ENCODE peak calls at places on chromosomes 1 and 21, in six cellular contexts. G is K562, P is HepG2, B is GM12891, J is H1, I is GM12878. A is an unnamed sample.

GRCh38 chr1:201633297-201633696 is 94.4 kb downstream of the NAV1 start:
- DNase-seq in G (no peak), P (no peak), B (no peak), J (no peak), I (no peak), A (no peak)

GRCh38 chr21:22536511-22536910 is 1538.3 kb downstream of the NCAM2 start:
- DNase-seq in G (peak), P (no peak), B (no peak), J (no peak), I (no peak), A (no peak)

GRCh38 chr1:31769720-31770390 is 5.7 kb upstream of the ADGRB2 start:
- DNase-seq in G (peak), P (no peak), B (no peak), J (no peak), I (no peak), A (no peak)

GRCh38 chr21:17343055-17343454 is 169.8 kb upstream of the CXADR start:
- DNase-seq in G (peak), P (peak), B (no peak), J (no peak), I (no peak), A (no peak)

GRCh38 chr1:29145739-29146437 is 22.2 kb upstream of the TMEM200B start:
- DNase-seq in G (no peak), P (peak), B (no peak), J (no peak), I (no peak), A (no peak)

GRCh38 chr1:20400341-20401177 is 85.5 kb downstream of the CAMK2N1 start:
- DNase-seq in G (no peak), P (no peak), B (no peak), J (no peak), I (no peak), A (no peak)

GRCh38 chr1:17060129-17060868 is 6.5 kb upstream of the SDHB start:
- DNase-seq in G (no peak), P (no peak), B (no peak), J (no peak), I (no peak), A (no peak)

GRCh38 chr1:8643542-8644536 is 173.6 kb downstream of the RERE start:
- DNase-seq in G (no peak), P (peak), B (no peak), J (no peak), I (peak), A (no peak)

GRCh38 chr1:15610167-15610566 is 7.1 kb upstream of the DDI2 start:
- DNase-seq in G (no peak), P (peak), B (no peak), J (no peak), I (no peak), A (no peak)

GRCh38 chr1:238257018-238257417 is 366.3 kb upstream of the ZP4 start:
- DNase-seq in G (no peak), P (no peak), B (no peak), J (no peak), I (no peak), A (no peak)

GRCh38 chr1:240597153-240597745 is 14.7 kb downstream of the GREM2 start:
- DNase-seq in G (no peak), P (no peak), B (no peak), J (no peak), I (no peak), A (no peak)

GRCh38 chr1:238485906-238486219 is 595.1 kb upstream of the ZP4 start:
- DNase-seq in G (no peak), P (no peak), B (no peak), J (no peak), I (no peak), A (no peak)

GRCh38 chr1:53541761-53542550 is 82.8 kb downstream of the DMRTB1 start:
- DNase-seq in G (peak), P (no peak), B (no peak), J (no peak), I (no peak), A (no peak)

GRCh38 chr1:157944666-157945280 is 48.7 kb upstream of the KIRREL1 start:
- DNase-seq in G (no peak), P (no peak), B (no peak), J (no peak), I (no peak), A (no peak)

GRCh38 chr1:9730096-9730901 is 78.8 kb downstream of the PIK3CD start:
- DNase-seq in G (no peak), P (no peak), B (no peak), J (no peak), I (no peak), A (no peak)

GRCh38 chr1:197327776-197328364 is 59.8 kb downstream of the CRB1 start:
- DNase-seq in G (no peak), P (no peak), B (no peak), J (no peak), I (no peak), A (no peak)

GRCh38 chr1:70496181-70496580 is 85.1 kb downstream of the CTH start:
- DNase-seq in G (no peak), P (no peak), B (no peak), J (no peak), I (no peak), A (no peak)

GRCh38 chr1:84141177-84142003 is 2.7 kb upstream of the PRKACB start:
- DNase-seq in G (no peak), P (no peak), B (no peak), J (no peak), I (no peak), A (no peak)

GRCh38 chr1:94903318-94904009 is 23.4 kb downstream of the CNN3 start:
- DNase-seq in G (no peak), P (no peak), B (no peak), J (no peak), I (no peak), A (no peak)

GRCh38 chr1:160375788-160376524 is 9.1 kb downstream of the NHLH1 start:
- DNase-seq in G (peak), P (peak), B (no peak), J (no peak), I (no peak), A (no peak)

GRCh38 chr1:160374701-160375443 is 8.0 kb downstream of the NHLH1 start:
- DNase-seq in G (no peak), P (no peak), B (no peak), J (no peak), I (no peak), A (no peak)

GRCh38 chr1:160374291-160374690 is 7.4 kb downstream of the NHLH1 start:
- DNase-seq in G (no peak), P (no peak), B (no peak), J (no peak), I (no peak), A (no peak)

GRCh38 chr1:160371691-160372208 is 4.9 kb downstream of the NHLH1 start:
- DNase-seq in G (no peak), P (no peak), B (no peak), J (no peak), I (no peak), A (no peak)

GRCh38 chr1:160373696-160374095 is 6.8 kb downstream of the NHLH1 start:
- DNase-seq in G (no peak), P (no peak), B (no peak), J (no peak), I (no peak), A (no peak)
- TF ChIP-seq TAF1 in G (no peak), P (no peak), B (no peak), J (no peak), I (no peak), A (no peak)

GRCh38 chr1:110338200-110339039 is 757 bp upstream of the RBM15 start:
- DNase-seq in G (peak), P (peak), B (peak), J (peak), I (peak), A (peak)
- TF ChIP-seq POLR2A in G (peak), P (peak), B (peak), J (peak), I (peak), A (peak)

DNA sequence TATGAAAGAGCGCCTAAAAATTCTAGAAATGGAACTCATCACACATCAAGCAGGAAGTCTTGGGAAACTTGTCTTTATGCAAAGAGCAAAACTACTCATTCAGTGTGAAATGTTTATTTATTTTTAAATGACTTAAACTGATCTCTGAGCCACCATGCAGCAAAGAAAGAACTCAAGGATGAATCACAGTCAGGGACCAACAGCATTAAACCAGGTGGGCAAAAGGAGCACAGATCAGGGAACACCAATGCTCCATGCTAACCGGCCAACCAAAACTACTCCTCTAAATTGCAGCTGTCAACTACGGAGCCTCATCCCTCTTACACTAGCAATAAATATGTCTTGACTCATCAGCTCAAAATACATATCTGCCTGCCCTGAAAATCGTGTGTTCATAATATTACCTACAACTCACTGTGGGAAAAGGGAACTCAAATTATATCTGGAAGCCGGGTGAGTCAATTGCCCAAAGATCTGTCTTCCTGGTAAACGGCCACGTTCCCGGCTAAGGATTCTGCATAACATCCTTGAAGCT is 129.2 kb downstream of the PTPN14 start:
- DNase-seq in G (no peak), P (no peak), B (no peak), J (no peak), I (no peak), A (no peak)
- TF ChIP-seq TAF1 in G (no peak), P (no peak), B (no peak), J (no peak), I (no peak), A (no peak)

GRCh38 chr1:27957655-27958054 is 2.1 kb upstream of the XKR8 start:
- DNase-seq in G (no peak), P (no peak), B (no peak), J (no peak), I (no peak), A (no peak)

GRCh38 chr1:27961646-27962221 is 2.0 kb downstream of the XKR8 start:
- DNase-seq in G (no peak), P (no peak), B (no peak), J (no peak), I (no peak), A (no peak)

GRCh38 chr1:27958513-27958912 is 1.3 kb upstream of the XKR8 start:
- DNase-seq in G (no peak), P (no peak), B (no peak), J (no peak), I (no peak), A (no peak)

GRCh38 chr1:27960762-27961645 is 1.2 kb downstream of the XKR8 start:
- DNase-seq in G (no peak), P (no peak), B (no peak), J (no peak), I (no peak), A (no peak)

GRCh38 chr1:27959792-27960603 is at the start of gene XKR8:
- DNase-seq in G (peak), P (peak), B (peak), J (peak), I (peak), A (peak)
- TF ChIP-seq POLR2A in G (no peak), P (peak), B (no peak), J (peak), I (peak), A (peak)